ENCODE peak calls at places on chromosomes 11 and 22, in four cellular contexts. U is upper lobe of right lung, R is fibroblast of mammary gland, H is fibroblast of lung. E is an unnamed sample.
A peak's percentile ranks its signal among the peaks of the same experiment; 100 is the strongest.

GRCh38 chr11:6926208-6927029 is at the start of gene ZNF215:
- DNase-seq in U (peak; percentile 91), R (peak; percentile 85), H (peak; percentile 90), E (peak; percentile 95)

GRCh38 chr11:121933694-121934093 is 182.3 kb downstream of the BLID start:
- DNase-seq in U (no peak), R (peak; percentile 54), H (peak; percentile 6), E (no peak)

GRCh38 chr11:115391598-115391997 is 112.6 kb downstream of the CADM1 start:
- DNase-seq in U (no peak), R (no peak), H (peak; percentile 63), E (no peak)

GRCh38 chr11:103222801-103223200 is 113.6 kb downstream of the DYNC2H1 start:
- DNase-seq in R (peak; percentile 34), H (peak; percentile 57), U (no peak), E (no peak)

GRCh38 chr11:103486609-103487008 is 377.4 kb downstream of the DYNC2H1 start:
- DNase-seq in U (no peak), H (peak; percentile 86), R (peak; percentile 12), E (no peak)

GRCh38 chr11:45501980-45502545 is 163.4 kb downstream of the CHST1 start:
- DNase-seq in U (no peak), R (no peak), H (no peak), E (no peak)

GRCh38 chr11:16793511-16793910 is 55.1 kb downstream of the C11orf58 start:
- DNase-seq in U (no peak), H (no peak), R (no peak), E (no peak)

GRCh38 chr11:107770546-107770945 is 58.7 kb upstream of the SLN start:
- DNase-seq in R (peak; percentile 40), H (peak; percentile 70), U (no peak), E (peak; percentile 25)

GRCh38 chr11:134488913-134489312 is 76.9 kb upstream of the B3GAT1 start:
- DNase-seq in H (no peak), U (peak; percentile 59), R (no peak), E (no peak)

GRCh38 chr11:128621491-128622136 is 34.3 kb upstream of the ETS1 start:
- DNase-seq in R (peak; percentile 99), H (peak; percentile 78), U (no peak), E (no peak)

GRCh38 chr11:76629133-76629852 is 41.3 kb downstream of the LRRC32 start:
- DNase-seq in U (no peak), H (peak; percentile 33), R (peak; percentile 50), E (no peak)

GRCh38 chr11:116052603-116053537 is 548.7 kb upstream of the CADM1 start:
- DNase-seq in R (no peak), H (no peak), U (no peak), E (no peak)

GRCh38 chr22:32801436-32802290 is at the start of gene TIMP3:
- DNase-seq in H (peak; percentile 82), U (peak; percentile 86), R (peak; percentile 65), E (no peak)

GRCh38 chr11:46845740-46846509 is at the start of gene CKAP5:
- DNase-seq in U (peak; percentile 95), H (peak; percentile 91), R (peak; percentile 86), E (peak; percentile 93)

GRCh38 chr11:115360186-115360824 is 143.9 kb downstream of the CADM1 start:
- DNase-seq in R (no peak), U (no peak), H (peak; percentile 61), E (no peak)

GRCh38 chr11:88338223-88338661 is 706 bp upstream of the CTSC start:
- DNase-seq in H (peak; percentile 74), U (peak; percentile 73), R (peak; percentile 84), E (peak; percentile 85)

GRCh38 chr11:8732748-8733241 is 50.2 kb downstream of the RPL27A start:
- DNase-seq in U (no peak), H (peak; percentile 84), R (peak; percentile 85), E (no peak)

GRCh38 chr11:117179048-117179999 is 781 bp downstream of the SIDT2 start:
- DNase-seq in H (peak; percentile 45), U (peak; percentile 78), R (peak; percentile 57), E (peak; percentile 59)

GRCh38 chr11:20712912-20713311 is 43.5 kb downstream of the NELL1 start:
- DNase-seq in H (no peak), U (no peak), R (no peak), E (no peak)

GRCh38 chr11:68962527-68963250 is 18.1 kb downstream of the MRGPRD start:
- DNase-seq in R (no peak), H (no peak), U (peak; percentile 40), E (peak; percentile 38)

GRCh38 chr22:45083659-45084305 is 74.0 kb upstream of the PHF21B start:
- DNase-seq in H (peak; percentile 86), R (peak; percentile 89), U (no peak), E (no peak)

GRCh38 chr11:60840711-60841430 is 1.0 kb upstream of the CCDC86 start:
- DNase-seq in U (no peak), R (peak; percentile 97), H (peak; percentile 95), E (no peak)

GRCh38 chr11:70494559-70495350 is 96.4 kb downstream of the CTTN start:
- DNase-seq in H (no peak), R (no peak), U (peak; percentile 47), E (no peak)

GRCh38 chr11:23232652-23233051 is 372.4 kb upstream of the CCDC179 start:
- DNase-seq in R (no peak), H (no peak), U (no peak), E (no peak)

GRCh38 chr11:6968816-6969215 is 42.6 kb downstream of the ZNF215 start:
- DNase-seq in R (peak; percentile 85), U (no peak), H (peak; percentile 54), E (no peak)

GRCh38 chr22:22207845-22208564 is 36.6 kb upstream of the VPREB1 start:
- DNase-seq in U (peak; percentile 86), R (peak; percentile 69), H (peak; percentile 59), E (peak; percentile 95)

GRCh38 chr11:14644396-14645246 is 1.0 kb downstream of the PDE3B start:
- DNase-seq in R (no peak), H (peak; percentile 16), U (peak; percentile 76), E (peak; percentile 52)

GRCh38 chr11:68792400-68792955 is 41.2 kb upstream of the TESMIN start:
- DNase-seq in R (peak; percentile 42), U (no peak), H (peak; percentile 58), E (no peak)

GRCh38 chr11:16357776-16358175 is 1.4 kb upstream of the SOX6 start:
- DNase-seq in R (no peak), H (no peak), U (no peak), E (no peak)

GRCh38 chr22:47654922-47655451 is 892.5 kb downstream of the TBC1D22A start:
- DNase-seq in R (no peak), U (no peak), H (no peak), E (no peak)

GRCh38 chr11:8043756-8044155 is 37.3 kb upstream of the TUB start:
- DNase-seq in H (no peak), U (no peak), R (no peak), E (no peak)

GRCh38 chr11:60948251-60948650 is 3.7 kb downstream of the SLC15A3 start:
- DNase-seq in U (no peak), R (no peak), H (no peak), E (no peak)

GRCh38 chr22:27749597-27750225 is 51.8 kb downstream of the MN1 start:
- DNase-seq in R (no peak), H (peak; percentile 61), U (no peak), E (no peak)

GRCh38 chr22:27745809-27746208 is 55.7 kb downstream of the MN1 start:
- DNase-seq in H (no peak), U (no peak), R (no peak), E (no peak)

GRCh38 chr22:27748355-27749168 is 53.0 kb downstream of the MN1 start:
- DNase-seq in U (peak; percentile 12), H (peak; percentile 90), R (peak; percentile 62), E (no peak)

GRCh38 chr22:27746918-27747317 is 54.6 kb downstream of the MN1 start:
- DNase-seq in H (no peak), R (no peak), U (no peak), E (no peak)

DNA sequence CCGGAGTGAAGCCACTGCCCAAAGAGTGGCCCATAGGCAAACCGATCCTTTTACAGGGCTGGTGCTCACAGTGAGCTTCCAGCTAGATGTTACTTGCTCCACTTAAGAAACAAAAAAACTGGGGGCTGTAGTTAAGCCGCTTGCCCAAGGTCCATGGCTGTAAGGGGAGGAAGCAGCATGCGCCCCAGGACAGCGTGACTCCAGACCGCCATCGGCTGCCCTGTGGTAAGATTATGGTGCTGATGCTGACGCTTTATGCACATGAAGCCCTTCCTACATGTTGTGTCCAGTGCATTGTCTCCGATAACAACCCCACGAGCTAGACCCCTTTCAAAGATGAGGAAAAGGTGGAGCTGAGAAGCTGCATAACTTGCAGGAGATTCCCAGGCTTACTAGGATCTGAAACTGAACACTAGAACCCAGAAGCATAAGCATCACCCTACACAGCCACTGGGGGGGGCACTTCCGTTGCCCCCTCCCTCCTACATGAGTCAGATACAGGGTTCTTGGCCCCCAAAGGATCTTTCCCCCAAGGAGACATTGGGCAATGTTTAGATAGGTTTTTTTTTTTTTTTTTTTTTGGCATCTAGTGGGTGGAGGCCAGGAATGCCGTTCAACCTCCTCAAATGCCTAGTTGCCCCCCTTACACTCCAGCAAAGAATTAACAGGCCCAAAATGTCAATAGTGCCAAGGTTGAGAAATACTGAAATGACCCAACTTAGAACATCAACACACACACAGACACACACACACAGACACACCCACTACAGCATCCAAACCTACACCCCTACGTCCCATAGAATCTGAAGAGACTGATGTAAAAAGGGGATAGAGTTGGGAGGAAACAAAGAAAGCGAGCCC is 53.9 kb downstream of the MN1 start:
- DNase-seq in U (no peak), H (no peak), R (peak; percentile 31), E (no peak)
- TF ChIP-seq CTCF in U (no peak), H (peak; percentile 11), R (peak; percentile 33), E (peak; percentile 5)

GRCh38 chr11:96567667-96568066 is 177.9 kb downstream of the JRKL start:
- DNase-seq in R (no peak), H (no peak), U (no peak), E (no peak)
- H3K4me3 ChIP-seq in R (no peak overlapping the region), H (no peak overlapping the region), U (no peak overlapping the region), E (no peak overlapping the region)

GRCh38 chr11:75352417-75353206 is 1.2 kb upstream of the ARRB1 start:
- DNase-seq in R (no peak), H (no peak), U (peak; percentile 88), E (peak; percentile 42)

GRCh38 chr11:75349540-75350116 is 1.8 kb downstream of the ARRB1 start:
- DNase-seq in R (no peak), U (peak; percentile 76), H (no peak), E (no peak)

GRCh38 chr11:75350743-75351540 is 519 bp downstream of the ARRB1 start:
- DNase-seq in U (peak; percentile 84), H (peak; percentile 49), R (peak; percentile 48), E (no peak)

GRCh38 chr11:75350122-75350742 is 1.2 kb downstream of the ARRB1 start:
- DNase-seq in R (no peak), H (no peak), U (no peak), E (no peak)

GRCh38 chr11:75351541-75352416 is at the start of gene ARRB1:
- DNase-seq in H (peak; percentile 61), U (peak; percentile 91), R (no peak), E (peak; percentile 49)
- TF ChIP-seq CTCF in H (peak; percentile 13), U (no peak), R (no peak), E (no peak)

GRCh38 chr22:26952654-26953379 is 295.4 kb downstream of the MIAT start:
- DNase-seq in R (no peak), H (no peak), U (no peak), E (no peak)
- H3K4me3 ChIP-seq in R (no peak overlapping the region), H (no peak overlapping the region), U (no peak overlapping the region), E (no peak overlapping the region)

GRCh38 chr22:46368871-46369715 is 33.6 kb downstream of the TRMU start:
- DNase-seq in U (no peak), H (no peak), R (no peak), E (no peak)
- TF ChIP-seq CTCF in U (no peak), H (no peak), R (no peak), E (no peak)

E was measured in GM12865.